ENCODE peak calls at places on chromosomes 1 and 21, in seven cellular contexts. P is CD8-positive, alpha-beta T cell; K is PC-3; J is hepatocyte; L is keratinocyte; Y is tibial artery; C is ovary. Z is an unnamed sample.

GRCh38 chr1:57550092-57550491 is 126.2 kb upstream of the DAB1 start:
- DNase-seq in C (no peak), L (no peak), K (no peak), J (no peak), Y (no peak), P (no peak), Z (no peak)

GRCh38 chr1:198024782-198025181 is 107.6 kb downstream of the LHX9 start:
- DNase-seq in K (peak; percentile 42), C (no peak), J (peak; percentile 16), P (no peak), Y (no peak), L (no peak), Z (no peak)

GRCh38 chr1:91884459-91885290 is 1.3 kb downstream of the TGFBR3 start:
- DNase-seq in Y (no peak), P (peak; percentile 33), K (peak; percentile 19), J (peak; percentile 20), C (peak; percentile 37), L (no peak), Z (no peak)

GRCh38 chr1:23805025-23805424 is 4.5 kb upstream of the GALE start:
- DNase-seq in L (no peak), C (no peak), J (no peak), P (no peak), K (no peak), Y (no peak), Z (no peak)

GRCh38 chr1:200306954-200307754 is 102.7 kb downstream of the ZNF281 start:
- DNase-seq in J (peak; percentile 42), P (no peak), C (no peak), L (no peak), Y (no peak), K (peak; percentile 81), Z (no peak)

GRCh38 chr1:175690926-175691325 is 52.5 kb downstream of the TNR start:
- DNase-seq in L (no peak), K (no peak), Y (no peak), J (no peak), C (no peak), P (no peak), Z (no peak)

GRCh38 chr1:226886142-226886901 is 15.9 kb downstream of the PSEN2 start:
- DNase-seq in L (no peak), J (no peak), Y (no peak), K (no peak), C (no peak), P (no peak), Z (no peak)

GRCh38 chr21:38140192-38140905 is 116.4 kb upstream of the KCNJ15 start:
- DNase-seq in J (peak; percentile 42), C (no peak), L (no peak), Y (peak; percentile 69), P (no peak), K (peak; percentile 30), Z (peak; percentile 78)

GRCh38 chr1:192983349-192983980 is 75.7 kb downstream of the UCHL5 start:
- DNase-seq in Y (no peak), P (no peak), K (peak; percentile 67), J (no peak), C (no peak), L (no peak), Z (no peak)

GRCh38 chr21:17818158-17819113 is 720 bp downstream of the C21orf91 start:
- DNase-seq in L (no peak), K (peak; percentile 56), P (peak; percentile 64), Y (peak; percentile 66), C (peak; percentile 30), J (peak; percentile 62), Z (peak; percentile 88)

GRCh38 chr1:22089787-22090186 is 37.3 kb downstream of the CDC42 start:
- DNase-seq in C (no peak), J (no peak), L (no peak), P (no peak), K (no peak), Y (no peak), Z (no peak)

GRCh38 chr1:70038025-70038424 is 167.4 kb downstream of the LRRC40 start:
- DNase-seq in J (no peak), K (peak; percentile 83), C (no peak), L (no peak), Y (no peak), P (no peak), Z (peak; percentile 39)

GRCh38 chr1:208538078-208538477 is 293.9 kb upstream of the PLXNA2 start:
- DNase-seq in P (no peak), K (no peak), L (no peak), J (no peak), Y (no peak), C (no peak), Z (no peak)

GRCh38 chr1:39508857-39509305 is 17.4 kb downstream of the BMP8A start:
- DNase-seq in P (no peak), Y (no peak), J (no peak), L (no peak), C (no peak), K (no peak), Z (peak; percentile 54)

GRCh38 chr1:221032616-221033342 is 153.5 kb downstream of the HLX start:
- DNase-seq in C (no peak), L (no peak), P (no peak), K (peak; percentile 77), J (no peak), Y (no peak), Z (no peak)

GRCh38 chr1:226990133-226990716 is 50.1 kb downstream of the COQ8A start:
- DNase-seq in Y (no peak), K (no peak), C (peak; percentile 51), P (peak; percentile 54), J (peak; percentile 69), L (no peak), Z (no peak)

GRCh38 chr1:116514708-116515525 is 55.9 kb downstream of the CD58 start:
- DNase-seq in K (peak; percentile 91), L (no peak), Y (no peak), P (peak; percentile 72), J (no peak), C (no peak), Z (no peak)

GRCh38 chr21:9774347-9774746 is 747.0 kb upstream of the TPTE start:
- DNase-seq in P (no peak), Y (no peak), L (no peak), J (no peak), K (no peak), C (no peak), Z (no peak)
- H3K9me3 ChIP-seq in P (no peaks in the 10 kb centered on the region), Y (no peaks in the 10 kb centered on the region), L (peaks cover 30% of the 10 kb centered on the region), J (peaks cover 28% of the 10 kb centered on the region), K (peaks cover 52% of the 10 kb centered on the region), C (no peaks in the 10 kb centered on the region), Z (peaks cover 3% of the 10 kb centered on the region)

GRCh38 chr21:46227811-46228344 is 696 bp downstream of the LSS start:
- DNase-seq in Y (no peak), C (no peak), L (no peak), K (no peak), J (peak; percentile 38), P (no peak), Z (no peak)

GRCh38 chr21:46229923-46230260 is 1.3 kb upstream of the LSS start:
- DNase-seq in J (no peak), L (no peak), C (no peak), K (no peak), P (no peak), Y (no peak), Z (no peak)

GRCh38 chr21:46226920-46227599 is 1.5 kb downstream of the LSS start:
- DNase-seq in L (no peak), C (no peak), K (no peak), Y (no peak), J (peak; percentile 36), P (no peak), Z (peak; percentile 55)

GRCh38 chr21:46228345-46229051 is at the start of gene LSS:
- DNase-seq in C (peak; percentile 98), Y (peak; percentile 99), L (peak; percentile 93), P (peak; percentile 100), J (peak; percentile 100), K (peak; percentile 98), Z (peak; percentile 100)

GRCh38 chr21:46229133-46229922 is 754 bp upstream of the LSS start:
- DNase-seq in K (peak; percentile 37), L (no peak), Y (no peak), J (peak; percentile 75), P (no peak), C (peak; percentile 44), Z (no peak)
- H3K9me3 ChIP-seq in K (no peaks in the 10 kb centered on the region), L (no peaks in the 10 kb centered on the region), Y (no peaks in the 10 kb centered on the region), J (no peaks in the 10 kb centered on the region), P (no peaks in the 10 kb centered on the region), C (no peaks in the 10 kb centered on the region), Z (no peaks in the 10 kb centered on the region)

GRCh38 chr1:2431095-2431494 is 18.7 kb upstream of the PEX10 start:
- DNase-seq in Y (no peak), P (no peak), L (no peak), J (no peak), K (no peak), C (no peak), Z (no peak)
- H3K9me3 ChIP-seq in Y (no peaks in the 10 kb centered on the region), P (no peaks in the 10 kb centered on the region), L (peaks cover 2% of the 10 kb centered on the region), J (no peaks in the 10 kb centered on the region), K (no peaks in the 10 kb centered on the region), C (peaks cover 10% of the 10 kb centered on the region), Z (peaks cover 3% of the 10 kb centered on the region)

GRCh38 chr21:21396424-21396823 is 398.2 kb downstream of the NCAM2 start:
- DNase-seq in C (no peak), K (no peak), P (no peak), J (no peak), Y (no peak), L (no peak), Z (no peak)
- H3K9me3 ChIP-seq in C (peaks cover 6% of the 10 kb centered on the region), K (peaks cover 12% of the 10 kb centered on the region), P (no peaks in the 10 kb centered on the region), J (no peaks in the 10 kb centered on the region), Y (no peaks in the 10 kb centered on the region), L (peaks cover 9% of the 10 kb centered on the region), Z (peaks cover 3% of the 10 kb centered on the region)

GRCh38 chr1:79010589-79010988 is 4.1 kb upstream of the ADGRL4 start:
- DNase-seq in L (no peak), P (no peak), Y (no peak), K (no peak), J (no peak), C (no peak), Z (no peak)

GRCh38 chr1:79005945-79006344 is 585 bp downstream of the ADGRL4 start:
- DNase-seq in J (no peak), Y (no peak), L (no peak), P (no peak), K (no peak), C (no peak), Z (no peak)

GRCh38 chr1:79006564-79006963 is at the start of gene ADGRL4:
- DNase-seq in L (no peak), P (no peak), C (no peak), Y (peak; percentile 63), J (peak; percentile 12), K (no peak), Z (peak; percentile 77)

DNA sequence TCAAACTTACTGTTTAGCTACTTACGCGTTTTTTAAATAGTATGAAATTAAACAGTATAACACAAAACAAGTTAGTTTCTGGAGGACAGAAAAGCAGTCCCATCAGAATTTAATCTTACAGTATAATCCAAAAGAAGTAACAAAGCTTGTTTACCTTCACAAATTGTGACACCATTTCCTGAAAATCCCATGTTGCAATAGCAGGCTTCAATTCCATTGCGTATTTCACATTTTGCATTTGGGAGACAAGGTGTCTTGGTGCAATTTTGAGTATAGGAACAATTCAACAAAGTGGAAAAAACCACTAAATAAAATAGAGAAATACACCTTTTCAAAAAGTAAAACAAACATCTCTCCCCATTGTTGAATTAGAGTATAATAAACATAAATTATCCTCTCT is 1.6 kb downstream of the ADGRL4 start:
- DNase-seq in J (no peak), C (no peak), L (no peak), K (no peak), Y (no peak), P (no peak), Z (no peak)
- H3K9me3 ChIP-seq in J (no peaks in the 10 kb centered on the region), C (no peaks in the 10 kb centered on the region), L (no peaks in the 10 kb centered on the region), K (no peaks in the 10 kb centered on the region), Y (no peaks in the 10 kb centered on the region), P (no peaks in the 10 kb centered on the region), Z (no peaks in the 10 kb centered on the region)